ENCODE peak calls at places on chromosomes 12 and 14, in nine cellular contexts. One of them, this sample, is unnamed.

GRCh38 chr14:22883191-22883976 is at the start of gene REM2:
- DNase-seq in adrenal gland: no peak
- DNase-seq in GM23338: peak
- DNase-seq in uterus: no peak
- DNase-seq in lung: no peak
- DNase-seq in fibroblast of lung: no peak
- DNase-seq in brain microvascular endothelial cell: no peak
- DNase-seq in GM12865: no peak
- DNase-seq in GM10248: no peak
- DNase-seq in this sample: no peak

GRCh38 chr14:24312736-24313507 is 1.6 kb downstream of the LTB4R start:
- DNase-seq in adrenal gland: peak
- DNase-seq in fibroblast of lung: no peak
- DNase-seq in GM10248: no peak
- DNase-seq in GM12865: peak
- DNase-seq in uterus: no peak
- DNase-seq in lung: no peak
- DNase-seq in GM23338: no peak
- DNase-seq in brain microvascular endothelial cell: peak
- DNase-seq in this sample: no peak

GRCh38 chr14:99662846-99663245 is 17.9 kb downstream of the HHIPL1 start:
- DNase-seq in adrenal gland: no peak
- DNase-seq in brain microvascular endothelial cell: no peak
- DNase-seq in GM12865: no peak
- DNase-seq in lung: no peak
- DNase-seq in fibroblast of lung: no peak
- DNase-seq in uterus: no peak
- DNase-seq in GM10248: no peak
- DNase-seq in GM23338: no peak
- DNase-seq in this sample: no peak

GRCh38 chr12:22935090-22935489 is 310.1 kb downstream of the ETNK1 start:
- DNase-seq in lung: no peak
- DNase-seq in GM10248: no peak
- DNase-seq in brain microvascular endothelial cell: peak
- DNase-seq in GM12865: no peak
- DNase-seq in fibroblast of lung: no peak
- DNase-seq in uterus: no peak
- DNase-seq in adrenal gland: no peak
- DNase-seq in GM23338: peak
- DNase-seq in this sample: no peak

GRCh38 chr12:54598966-54599365 is 10.5 kb upstream of the PPP1R1A start:
- DNase-seq in GM23338: no peak
- DNase-seq in fibroblast of lung: no peak
- DNase-seq in GM10248: no peak
- DNase-seq in adrenal gland: no peak
- DNase-seq in GM12865: no peak
- DNase-seq in brain microvascular endothelial cell: no peak
- DNase-seq in lung: no peak
- DNase-seq in uterus: no peak
- DNase-seq in this sample: no peak

GRCh38 chr14:100292301-100292775 is 13.9 kb downstream of the SLC25A29 start:
- DNase-seq in fibroblast of lung: no peak
- DNase-seq in GM10248: no peak
- DNase-seq in lung: no peak
- DNase-seq in uterus: peak
- DNase-seq in GM12865: no peak
- DNase-seq in GM23338: no peak
- DNase-seq in adrenal gland: peak
- DNase-seq in brain microvascular endothelial cell: no peak
- DNase-seq in this sample: no peak

GRCh38 chr14:98018626-98019025 is 1221.4 kb downstream of the VRK1 start:
- DNase-seq in fibroblast of lung: no peak
- DNase-seq in brain microvascular endothelial cell: no peak
- DNase-seq in GM12865: no peak
- DNase-seq in GM23338: peak
- DNase-seq in uterus: no peak
- DNase-seq in lung: no peak
- DNase-seq in GM10248: no peak
- DNase-seq in adrenal gland: no peak
- DNase-seq in this sample: no peak

GRCh38 chr12:57215668-57216013 is 953 bp upstream of the NXPH4 start:
- DNase-seq in lung: no peak
- DNase-seq in GM23338: no peak
- DNase-seq in GM12865: peak
- DNase-seq in brain microvascular endothelial cell: no peak
- DNase-seq in uterus: no peak
- DNase-seq in adrenal gland: no peak
- DNase-seq in fibroblast of lung: peak
- DNase-seq in GM10248: peak
- DNase-seq in this sample: peak

GRCh38 chr14:88831285-88831684 is 6.8 kb downstream of the TTC8 start:
- DNase-seq in fibroblast of lung: peak
- DNase-seq in brain microvascular endothelial cell: peak
- DNase-seq in GM10248: no peak
- DNase-seq in uterus: no peak
- DNase-seq in GM23338: no peak
- DNase-seq in lung: no peak
- DNase-seq in GM12865: no peak
- DNase-seq in adrenal gland: peak
- DNase-seq in this sample: no peak

GRCh38 chr14:68713782-68714181 is 79.1 kb downstream of the ZFP36L1 start:
- DNase-seq in lung: no peak
- DNase-seq in GM23338: no peak
- DNase-seq in GM12865: no peak
- DNase-seq in GM10248: no peak
- DNase-seq in brain microvascular endothelial cell: no peak
- DNase-seq in fibroblast of lung: no peak
- DNase-seq in uterus: no peak
- DNase-seq in adrenal gland: no peak
- DNase-seq in this sample: no peak

GRCh38 chr12:125185740-125186470 is 120.7 kb downstream of the AACS start:
- DNase-seq in GM23338: peak
- DNase-seq in GM10248: peak
- DNase-seq in GM12865: peak
- DNase-seq in brain microvascular endothelial cell: peak
- DNase-seq in uterus: peak
- DNase-seq in fibroblast of lung: peak
- DNase-seq in lung: peak
- DNase-seq in adrenal gland: peak
- DNase-seq in this sample: peak

GRCh38 chr14:39581474-39581873 is 149.2 kb upstream of the FBXO33 start:
- DNase-seq in GM23338: peak
- DNase-seq in GM10248: no peak
- DNase-seq in adrenal gland: no peak
- DNase-seq in uterus: no peak
- DNase-seq in GM12865: peak
- DNase-seq in lung: no peak
- DNase-seq in brain microvascular endothelial cell: no peak
- DNase-seq in fibroblast of lung: no peak
- DNase-seq in this sample: no peak
- TF ChIP-seq CTCF in GM23338: peak
- TF ChIP-seq CTCF in GM10248: peak
- TF ChIP-seq CTCF in adrenal gland: no peak
- TF ChIP-seq CTCF in uterus: no peak
- TF ChIP-seq CTCF in GM12865: no peak
- TF ChIP-seq CTCF in lung: no peak
- TF ChIP-seq CTCF in brain microvascular endothelial cell: no peak
- TF ChIP-seq CTCF in fibroblast of lung: no peak
- TF ChIP-seq CTCF in this sample: peak

DNA sequence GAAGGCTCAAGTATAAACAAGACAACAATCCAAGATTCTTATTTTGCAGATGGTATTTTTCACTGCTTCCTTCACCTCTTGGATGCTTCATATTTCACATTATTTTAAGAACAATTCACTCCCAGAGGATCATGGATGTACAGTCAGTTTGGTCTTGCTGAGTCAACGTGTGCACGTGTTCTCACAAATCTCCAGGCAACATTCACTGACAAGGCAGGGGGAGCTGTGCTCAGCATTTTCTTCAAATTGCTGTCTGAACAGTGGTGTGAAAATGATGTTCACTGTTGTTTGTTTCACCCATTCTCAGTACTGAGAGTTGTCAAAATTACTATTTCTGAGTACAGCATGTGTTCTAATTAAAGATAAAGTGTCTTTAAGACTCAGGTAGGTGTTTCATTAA is 118.3 kb upstream of the SLC38A4 start:
- DNase-seq in GM10248: no peak
- DNase-seq in uterus: no peak
- DNase-seq in fibroblast of lung: peak
- DNase-seq in GM12865: no peak
- DNase-seq in GM23338: no peak
- DNase-seq in lung: no peak
- DNase-seq in adrenal gland: peak
- DNase-seq in brain microvascular endothelial cell: peak
- DNase-seq in this sample: no peak
- TF ChIP-seq CTCF in GM10248: no peak
- TF ChIP-seq CTCF in uterus: no peak
- TF ChIP-seq CTCF in fibroblast of lung: peak
- TF ChIP-seq CTCF in GM12865: no peak
- TF ChIP-seq CTCF in GM23338: no peak
- TF ChIP-seq CTCF in lung: no peak
- TF ChIP-seq CTCF in adrenal gland: no peak
- TF ChIP-seq CTCF in brain microvascular endothelial cell: peak
- TF ChIP-seq CTCF in this sample: no peak

DNA sequence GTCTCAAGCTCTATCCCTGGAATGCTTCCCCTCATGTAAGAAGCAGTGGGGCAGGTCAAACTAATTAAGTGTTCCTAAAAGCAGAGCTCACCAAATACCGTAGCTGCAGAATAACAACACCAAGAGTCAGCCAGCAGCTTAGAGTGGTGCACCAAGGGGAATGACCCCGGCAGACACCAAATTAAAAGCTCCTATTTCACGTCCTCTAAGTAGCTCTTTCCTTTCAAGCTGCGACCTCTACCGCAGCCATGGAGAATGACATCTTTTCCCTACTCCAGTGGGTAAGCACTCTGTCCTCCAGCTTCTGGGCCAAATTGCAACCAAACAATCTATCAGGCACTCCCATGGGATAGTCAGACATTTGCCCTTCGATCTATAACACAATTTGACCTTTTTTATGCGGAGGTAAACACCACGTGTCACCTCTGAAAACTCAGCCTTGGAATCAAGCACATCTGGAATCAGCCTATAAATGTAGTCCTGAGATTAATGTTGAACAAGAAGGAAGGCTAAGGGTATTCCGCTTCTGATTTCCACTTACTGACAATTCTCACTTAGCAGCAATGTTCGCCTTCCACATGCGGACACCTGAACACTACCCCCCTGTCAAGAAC is 67.6 kb upstream of the CDKN3 start:
- DNase-seq in GM10248: peak
- DNase-seq in adrenal gland: peak
- DNase-seq in brain microvascular endothelial cell: peak
- DNase-seq in GM12865: peak
- DNase-seq in uterus: peak
- DNase-seq in GM23338: peak
- DNase-seq in lung: peak
- DNase-seq in fibroblast of lung: peak
- DNase-seq in this sample: peak
- TF ChIP-seq CTCF in GM10248: peak
- TF ChIP-seq CTCF in adrenal gland: peak
- TF ChIP-seq CTCF in brain microvascular endothelial cell: peak
- TF ChIP-seq CTCF in GM12865: peak
- TF ChIP-seq CTCF in uterus: peak
- TF ChIP-seq CTCF in GM23338: peak
- TF ChIP-seq CTCF in lung: peak
- TF ChIP-seq CTCF in fibroblast of lung: peak
- TF ChIP-seq CTCF in this sample: peak

DNA sequence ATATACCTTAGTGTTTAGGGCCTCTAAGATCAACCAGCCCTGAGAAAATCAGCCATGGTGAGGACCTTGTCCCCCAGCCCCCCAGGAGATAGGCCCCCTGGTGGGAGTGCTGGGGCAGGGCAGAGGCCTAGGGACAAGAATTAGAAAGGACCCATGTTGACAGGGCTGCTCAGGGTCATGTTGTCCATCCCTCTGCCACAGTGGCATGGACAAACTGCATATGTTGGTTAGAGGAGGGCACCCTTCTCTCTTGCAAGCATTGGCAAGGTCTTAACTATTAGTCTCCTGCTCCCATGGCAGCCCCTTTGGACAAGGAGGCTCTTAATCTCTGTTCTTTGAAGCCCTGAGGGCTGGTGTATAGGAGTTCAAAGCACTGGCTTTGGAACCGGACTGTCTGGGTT is 755 bp upstream of the PTPN6 start:
- DNase-seq in adrenal gland: no peak
- DNase-seq in brain microvascular endothelial cell: no peak
- DNase-seq in uterus: no peak
- DNase-seq in GM23338: no peak
- DNase-seq in fibroblast of lung: no peak
- DNase-seq in lung: no peak
- DNase-seq in GM10248: no peak
- DNase-seq in GM12865: peak
- DNase-seq in this sample: no peak
- TF ChIP-seq CTCF in adrenal gland: no peak
- TF ChIP-seq CTCF in brain microvascular endothelial cell: peak
- TF ChIP-seq CTCF in uterus: no peak
- TF ChIP-seq CTCF in GM23338: peak
- TF ChIP-seq CTCF in fibroblast of lung: peak
- TF ChIP-seq CTCF in lung: no peak
- TF ChIP-seq CTCF in GM10248: peak
- TF ChIP-seq CTCF in GM12865: peak
- TF ChIP-seq CTCF in this sample: peak

GRCh38 chr12:58777815-58778214 is 142.5 kb downstream of the LRIG3 start:
- DNase-seq in brain microvascular endothelial cell: no peak
- DNase-seq in adrenal gland: no peak
- DNase-seq in GM12865: no peak
- DNase-seq in GM23338: no peak
- DNase-seq in fibroblast of lung: no peak
- DNase-seq in lung: no peak
- DNase-seq in GM10248: no peak
- DNase-seq in uterus: no peak
- DNase-seq in this sample: no peak
- TF ChIP-seq CTCF in brain microvascular endothelial cell: no peak
- TF ChIP-seq CTCF in adrenal gland: no peak
- TF ChIP-seq CTCF in GM12865: no peak
- TF ChIP-seq CTCF in GM23338: no peak
- TF ChIP-seq CTCF in fibroblast of lung: no peak
- TF ChIP-seq CTCF in lung: no peak
- TF ChIP-seq CTCF in GM10248: no peak
- TF ChIP-seq CTCF in uterus: no peak
- TF ChIP-seq CTCF in this sample: no peak

DNA sequence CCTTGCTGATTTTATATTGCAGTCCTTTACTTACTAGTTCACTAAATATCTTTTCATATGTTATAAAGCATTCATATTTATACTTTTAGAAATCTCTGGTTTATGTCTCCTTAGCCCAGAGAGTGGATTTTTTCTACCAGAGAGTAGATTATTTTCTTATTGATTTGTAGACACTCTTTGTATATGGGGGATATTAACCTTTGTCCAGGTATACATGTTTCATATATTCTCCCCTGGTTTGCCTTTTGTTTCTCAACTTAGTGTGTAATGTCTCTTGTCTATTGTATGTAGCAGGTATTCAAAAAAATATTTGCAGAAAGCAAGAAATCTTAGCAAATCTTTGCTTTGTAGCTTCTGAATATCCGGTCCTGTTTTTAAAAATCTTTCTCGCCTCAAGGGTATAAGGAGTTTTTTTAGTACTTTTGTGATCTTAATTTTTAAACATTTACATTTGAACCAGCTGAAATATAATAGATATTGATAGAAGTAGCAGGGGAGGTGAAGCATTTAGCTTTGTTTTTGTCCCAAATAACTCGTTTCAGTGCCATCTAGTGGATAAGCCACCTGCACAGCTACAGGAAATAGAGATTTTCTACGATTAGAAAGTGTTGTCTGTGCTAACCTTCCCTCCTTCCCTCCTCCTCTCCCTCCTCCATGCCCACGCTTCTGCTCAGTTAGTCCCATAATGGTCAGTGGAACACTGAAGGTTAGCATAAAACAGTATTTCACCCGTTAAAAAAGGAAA is 97.0 kb downstream of the PHETA1 start:
- DNase-seq in adrenal gland: no peak
- DNase-seq in brain microvascular endothelial cell: no peak
- DNase-seq in uterus: no peak
- DNase-seq in GM23338: peak
- DNase-seq in GM10248: no peak
- DNase-seq in lung: no peak
- DNase-seq in GM12865: no peak
- DNase-seq in fibroblast of lung: no peak
- DNase-seq in this sample: no peak
- TF ChIP-seq CTCF in adrenal gland: no peak
- TF ChIP-seq CTCF in brain microvascular endothelial cell: peak
- TF ChIP-seq CTCF in uterus: no peak
- TF ChIP-seq CTCF in GM23338: peak
- TF ChIP-seq CTCF in GM10248: peak
- TF ChIP-seq CTCF in lung: no peak
- TF ChIP-seq CTCF in GM12865: no peak
- TF ChIP-seq CTCF in fibroblast of lung: no peak
- TF ChIP-seq CTCF in this sample: peak